ENCODE peak calls at places on chromosomes 12 and 14, in six cellular contexts. G, A, V, Z, Y and M are unnamed samples.

GRCh38 chr14:81164167-81164774 is 56.5 kb downstream of the GTF2A1 start:
- DNase-seq in Z (peak), G (peak), A (no peak), Y (peak), V (no peak), M (peak)

GRCh38 chr12:105352940-105353635 is 22.6 kb downstream of the C12orf75 start:
- DNase-seq in Y (no peak), Z (peak), V (no peak), G (no peak), A (no peak), M (no peak)

GRCh38 chr12:6330192-6330591 is 11.7 kb downstream of the TNFRSF1A start:
- DNase-seq in Y (no peak), Z (no peak), V (no peak), G (no peak), A (no peak), M (no peak)

GRCh38 chr12:46461459-46461858 is 88.9 kb upstream of the SLC38A2 start:
- DNase-seq in Z (no peak), Y (no peak), A (peak), G (peak), V (no peak), M (peak)

GRCh38 chr14:86279405-86279804 is 749.5 kb downstream of the FLRT2 start:
- DNase-seq in V (no peak), Z (no peak), Y (no peak), G (no peak), A (no peak), M (no peak)

GRCh38 chr12:49643135-49643534 is 19.8 kb downstream of the PRPF40B start:
- DNase-seq in G (no peak), Y (no peak), Z (no peak), A (no peak), V (no peak), M (peak)

GRCh38 chr14:58788655-58789054 is 150.9 kb downstream of the DACT1 start:
- DNase-seq in A (no peak), Z (no peak), V (no peak), G (no peak), Y (no peak), M (no peak)

GRCh38 chr12:2011641-2012607 is 7.7 kb upstream of the DCP1B start:
- DNase-seq in G (no peak), V (no peak), Z (no peak), A (no peak), Y (peak), M (no peak)

GRCh38 chr14:99658218-99658617 is 13.3 kb downstream of the HHIPL1 start:
- DNase-seq in Z (no peak), G (no peak), V (no peak), A (no peak), Y (peak), M (no peak)

GRCh38 chr12:131018808-131019397 is 65.2 kb downstream of the ADGRD1 start:
- DNase-seq in Z (no peak), A (no peak), G (no peak), V (no peak), Y (no peak), M (no peak)

GRCh38 chr14:89013698-89014569 is 189.5 kb downstream of the TTC8 start:
- DNase-seq in Z (no peak), A (no peak), Y (no peak), V (no peak), G (no peak), M (no peak)

GRCh38 chr14:50312734-50313054 is 570 bp downstream of the DMAC2L start:
- DNase-seq in G (no peak), Z (no peak), Y (no peak), A (no peak), V (no peak), M (no peak)

GRCh38 chr12:132156145-132156709 is 12.0 kb downstream of the NOC4L start:
- DNase-seq in V (no peak), A (no peak), Z (no peak), G (no peak), Y (no peak), M (no peak)

GRCh38 chr12:291153-291723 is 28.6 kb upstream of the SLC6A13 start:
- DNase-seq in Z (no peak), A (no peak), G (no peak), Y (no peak), V (no peak), M (no peak)

GRCh38 chr12:62732861-62733427 is 202.0 kb downstream of the PPM1H start:
- DNase-seq in A (no peak), G (no peak), Y (peak), V (no peak), Z (no peak), M (no peak)

GRCh38 chr12:128684357-128684756 is 139.4 kb downstream of the SLC15A4 start:
- DNase-seq in Y (no peak), Z (no peak), V (no peak), G (peak), A (peak), M (no peak)

GRCh38 chr14:90785474-90785873 is 30.8 kb downstream of the TTC7B start:
- DNase-seq in Z (peak), G (peak), Y (no peak), V (no peak), A (no peak), M (peak)

GRCh38 chr12:94561943-94562411 is 88.4 kb downstream of the TMCC3 start:
- DNase-seq in A (no peak), Y (no peak), Z (peak), V (no peak), G (no peak), M (no peak)

GRCh38 chr12:95548539-95549391 is 2.5 kb downstream of the USP44 start:
- DNase-seq in V (peak), A (peak), Z (peak), G (peak), Y (peak), M (peak)

GRCh38 chr12:7374423-7375144 is 69.4 kb downstream of the CD163L1 start:
- DNase-seq in Y (peak), A (no peak), Z (peak), V (peak), G (no peak), M (no peak)

GRCh38 chr12:6450869-6451347 is 934 bp upstream of the TAPBPL start:
- DNase-seq in A (no peak), Z (peak), Y (no peak), V (no peak), G (no peak), M (no peak)

GRCh38 chr14:24098229-24098926 is 4.3 kb downstream of the PCK2 start:
- DNase-seq in Y (no peak), V (no peak), A (peak), Z (no peak), G (no peak), M (no peak)

GRCh38 chr14:70988452-70988851 is 81.2 kb downstream of the PCNX1 start:
- DNase-seq in Y (no peak), Z (no peak), G (no peak), A (no peak), V (peak), M (no peak)

GRCh38 chr14:88049271-88049670 is 44.3 kb downstream of the GPR65 start:
- DNase-seq in G (no peak), Y (no peak), A (no peak), V (no peak), Z (no peak), M (no peak)

GRCh38 chr14:93891756-93892504 is 35.2 kb upstream of the FAM181A start:
- DNase-seq in G (no peak), A (no peak), Y (no peak), V (no peak), Z (no peak), M (no peak)

GRCh38 chr14:67221248-67221981 is 19.8 kb upstream of the PALS1 start:
- DNase-seq in Y (peak), V (no peak), Z (no peak), G (no peak), A (no peak), M (no peak)

GRCh38 chr12:82672811-82673495 is 13.8 kb upstream of the TMTC2 start:
- DNase-seq in Z (no peak), Y (no peak), A (no peak), G (no peak), V (no peak), M (no peak)

GRCh38 chr14:69712637-69713088 is 54.3 kb upstream of the SRSF5 start:
- DNase-seq in A (no peak), Y (no peak), G (peak), Z (no peak), V (no peak), M (no peak)

GRCh38 chr12:48183091-48183875 is at the start of gene CCDC184:
- DNase-seq in V (peak), A (peak), G (peak), Z (peak), Y (peak), M (peak)

GRCh38 chr14:73477618-73478266 is 13.0 kb upstream of the RIOX1 start:
- DNase-seq in A (no peak), V (no peak), G (no peak), Z (no peak), Y (peak), M (no peak)

GRCh38 chr12:38921025-38921677 is 15.8 kb upstream of the CPNE8 start:
- DNase-seq in V (no peak), Z (peak), A (no peak), Y (no peak), G (no peak), M (peak)

GRCh38 chr14:72517736-72518135 is 376.2 kb downstream of the DPF3 start:
- DNase-seq in V (no peak), Y (no peak), Z (no peak), A (no peak), G (no peak), M (no peak)

GRCh38 chr12:15244341-15244740 is 23.1 kb upstream of the RERG start:
- DNase-seq in V (no peak), G (no peak), Y (no peak), Z (no peak), A (no peak), M (no peak)

GRCh38 chr12:32419520-32419960 is 20.2 kb downstream of the FGD4 start:
- DNase-seq in A (no peak), Y (peak), G (no peak), Z (no peak), V (no peak), M (no peak)

GRCh38 chr14:105090493-105091334 is 25.5 kb upstream of the GPR132 start:
- DNase-seq in G (peak), Y (peak), V (peak), A (peak), Z (peak), M (peak)

GRCh38 chr12:27333311-27334009 is 824 bp downstream of the BMAL2 start:
- DNase-seq in Z (peak), G (no peak), Y (no peak), A (peak), V (peak), M (peak)

GRCh38 chr14:61103541-61104339 is 122.7 kb downstream of the SLC38A6 start:
- DNase-seq in V (no peak), G (peak), Y (peak), A (peak), Z (no peak), M (peak)

GRCh38 chr14:36826614-36827013 is 165.0 kb downstream of the PAX9 start:
- DNase-seq in A (no peak), Y (no peak), Z (no peak), V (no peak), G (no peak), M (no peak)

GRCh38 chr12:88306471-88307069 is 164.5 kb downstream of the TMTC3 start:
- DNase-seq in Z (no peak), Y (no peak), G (no peak), V (no peak), A (no peak), M (no peak)

GRCh38 chr12:88309546-88309945 is 167.4 kb downstream of the TMTC3 start:
- DNase-seq in V (no peak), Y (peak), G (no peak), A (no peak), Z (no peak), M (no peak)

GRCh38 chr12:88310069-88310468 is 168.0 kb downstream of the TMTC3 start:
- DNase-seq in Y (peak), V (no peak), Z (no peak), G (no peak), A (no peak), M (peak)

GRCh38 chr12:88310666-88311065 is 168.6 kb downstream of the TMTC3 start:
- DNase-seq in G (no peak), A (no peak), Z (no peak), Y (no peak), V (no peak), M (no peak)

GRCh38 chr12:88308825-88309224 is 166.7 kb downstream of the TMTC3 start:
- DNase-seq in A (no peak), G (no peak), Z (no peak), Y (peak), V (no peak), M (no peak)
- H3K27ac ChIP-seq in A (no peak), G (no peak), Z (no peak), Y (no peak), V (no peak), M (peak)

DNA sequence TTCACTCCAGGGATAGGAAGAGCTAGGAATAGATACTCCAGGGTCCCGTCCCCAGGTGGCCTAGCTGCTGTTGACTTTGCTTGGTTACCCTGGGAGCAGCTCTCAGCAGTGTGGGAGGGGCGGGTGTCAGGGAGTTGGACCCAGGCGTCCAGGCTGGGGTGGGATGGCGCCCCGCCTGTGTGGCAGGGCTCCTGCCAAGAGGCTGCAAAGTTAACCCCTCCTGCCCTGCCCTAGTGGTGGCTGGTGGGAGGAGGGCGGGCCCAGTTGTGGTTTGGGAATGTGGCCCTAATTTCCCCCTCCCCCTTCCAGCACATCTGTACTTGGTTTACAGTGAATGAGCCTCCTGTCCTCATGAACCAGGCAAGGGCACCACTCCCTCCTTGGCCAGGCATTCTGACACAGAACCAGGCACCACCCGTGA is 1.7 kb upstream of the RARG start:
- DNase-seq in A (no peak), V (peak), Y (no peak), Z (no peak), G (no peak), M (no peak)
- H3K4me3 ChIP-seq in A (no peak), V (no peak), Y (no peak), Z (no peak), G (no peak), M (no peak)

DNA sequence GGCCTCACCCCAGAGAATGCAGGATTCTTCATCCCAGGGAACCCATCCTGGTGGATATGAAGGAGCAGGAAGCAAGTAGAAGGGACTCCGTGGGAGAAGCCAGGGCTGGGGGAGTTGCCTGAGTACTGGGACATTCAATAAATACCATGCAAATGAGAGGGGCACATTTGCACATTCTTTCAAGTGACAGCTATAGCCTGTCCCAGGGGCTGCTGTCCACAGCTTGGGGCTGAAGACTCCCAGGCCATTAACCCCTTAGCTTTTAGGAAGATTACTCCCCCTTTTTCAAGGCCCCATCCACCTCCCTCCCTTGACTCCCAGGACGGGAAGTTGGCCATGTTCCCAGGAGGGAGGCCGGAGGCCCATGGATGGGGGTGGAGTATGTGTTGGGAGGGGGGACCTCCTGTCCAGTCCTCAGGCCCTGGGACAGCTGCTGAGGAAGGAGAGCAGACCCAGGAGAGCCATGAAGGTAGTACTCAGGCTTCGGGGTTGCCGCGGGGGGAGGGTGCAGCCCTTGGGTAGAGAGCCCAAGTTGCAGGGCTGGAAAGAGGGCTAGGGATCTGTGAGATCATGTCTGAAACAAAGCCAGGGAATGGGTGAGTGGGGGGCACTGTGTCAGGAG is 974 bp upstream of the TNS2 start:
- DNase-seq in Z (peak), V (no peak), G (peak), Y (peak), A (peak), M (peak)
- TF ChIP-seq POLR2A in Z (no peak), V (no peak), G (no peak), Y (no peak), A (no peak), M (no peak)

GRCh38 chr12:109737631-109738030 is 24.0 kb downstream of the FAM222A start:
- DNase-seq in V (no peak), G (no peak), Y (no peak), A (no peak), Z (peak), M (peak)

GRCh38 chr12:109735051-109735521 is 21.5 kb downstream of the FAM222A start:
- DNase-seq in Y (no peak), Z (peak), A (no peak), G (peak), V (no peak), M (peak)

GRCh38 chr12:109737111-109737510 is 23.5 kb downstream of the FAM222A start:
- DNase-seq in Z (peak), A (peak), Y (no peak), V (no peak), G (peak), M (no peak)

GRCh38 chr12:109735825-109736551 is 22.4 kb downstream of the FAM222A start:
- DNase-seq in A (peak), V (no peak), Y (no peak), G (peak), Z (peak), M (peak)

DNA sequence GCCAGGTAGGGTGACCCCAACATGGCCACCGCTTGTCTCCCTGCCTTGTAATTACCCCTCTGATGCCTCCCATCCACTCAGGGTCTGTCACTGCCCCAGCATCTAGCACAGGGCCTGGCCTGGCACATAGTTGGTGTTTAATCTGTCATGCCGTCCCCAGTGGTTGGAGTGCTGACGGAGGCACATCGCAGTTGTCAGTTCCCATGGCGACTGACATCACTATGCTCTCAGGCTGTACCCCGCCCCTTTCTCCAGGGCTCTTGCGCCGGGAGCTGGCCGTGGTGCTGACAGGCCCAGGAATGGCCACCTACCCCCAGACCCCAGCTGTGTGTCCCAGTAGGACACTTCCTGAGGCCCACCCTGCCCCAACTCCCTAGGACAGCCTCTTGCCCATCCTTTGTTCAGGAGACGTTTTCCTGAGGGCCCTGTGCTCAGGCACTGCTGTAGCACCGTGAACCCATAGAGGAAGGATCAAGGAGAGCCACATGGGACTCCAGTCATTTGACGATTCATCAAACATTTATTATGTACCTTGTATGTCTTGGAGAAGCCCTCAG is 23.0 kb downstream of the FAM222A start:
- DNase-seq in A (peak), Z (peak), V (no peak), G (peak), Y (peak), M (peak)
- H3K27ac ChIP-seq in A (no peak), Z (peak), V (no peak), G (no peak), Y (no peak), M (no peak)